ENCODE peak calls at places on chromosomes 2 and 18, in eight cellular contexts. One of them, this sample, is unnamed. For H3K9me3 and H3K4me1, the result is how much of the 10 kb centered on the place peaks cover.

GRCh38 chr2:150732064-150732463 is 244.6 kb upstream of the RND3 start:
- DNase-seq in HAP-1: no peak
- DNase-seq in IMR-90: peak
- DNase-seq in prostate gland: no peak
- DNase-seq in upper lobe of right lung: no peak
- DNase-seq in tibial nerve: no peak
- DNase-seq in HCT116: no peak
- DNase-seq in Caco-2: no peak
- DNase-seq in this sample: no peak

GRCh38 chr18:13629841-13630747 is 96.3 kb downstream of the FAM210A start:
- DNase-seq in HAP-1: peak
- DNase-seq in IMR-90: peak
- DNase-seq in prostate gland: peak
- DNase-seq in upper lobe of right lung: no peak
- DNase-seq in tibial nerve: peak
- DNase-seq in HCT116: peak
- DNase-seq in Caco-2: peak
- DNase-seq in this sample: no peak

GRCh38 chr2:166334800-166335199 is 40.9 kb downstream of the SCN9A start:
- DNase-seq in HAP-1: no peak
- DNase-seq in IMR-90: no peak
- DNase-seq in prostate gland: no peak
- DNase-seq in upper lobe of right lung: no peak
- DNase-seq in tibial nerve: no peak
- DNase-seq in HCT116: no peak
- DNase-seq in Caco-2: no peak
- DNase-seq in this sample: no peak

GRCh38 chr2:188984680-188985079 is 10.5 kb downstream of the COL3A1 start:
- DNase-seq in HAP-1: no peak
- DNase-seq in IMR-90: peak
- DNase-seq in prostate gland: no peak
- DNase-seq in upper lobe of right lung: no peak
- DNase-seq in tibial nerve: peak
- DNase-seq in HCT116: no peak
- DNase-seq in Caco-2: no peak
- DNase-seq in this sample: no peak

GRCh38 chr2:177639262-177639914 is 246.8 kb downstream of the AGPS start:
- DNase-seq in HAP-1: no peak
- DNase-seq in IMR-90: no peak
- DNase-seq in prostate gland: no peak
- DNase-seq in upper lobe of right lung: no peak
- DNase-seq in tibial nerve: no peak
- DNase-seq in HCT116: no peak
- DNase-seq in Caco-2: no peak
- DNase-seq in this sample: no peak

GRCh38 chr2:31129835-31130561 is 8.2 kb downstream of the GALNT14 start:
- DNase-seq in HAP-1: no peak
- DNase-seq in IMR-90: no peak
- DNase-seq in prostate gland: no peak
- DNase-seq in upper lobe of right lung: no peak
- DNase-seq in tibial nerve: no peak
- DNase-seq in HCT116: no peak
- DNase-seq in Caco-2: no peak
- DNase-seq in this sample: no peak

GRCh38 chr2:174778479-174778962 is 14.2 kb upstream of the CHRNA1 start:
- DNase-seq in HAP-1: no peak
- DNase-seq in IMR-90: peak
- DNase-seq in prostate gland: no peak
- DNase-seq in upper lobe of right lung: peak
- DNase-seq in tibial nerve: peak
- DNase-seq in HCT116: no peak
- DNase-seq in Caco-2: no peak
- DNase-seq in this sample: peak

GRCh38 chr2:27123302-27124150 is at the start of gene ABHD1:
- DNase-seq in HAP-1: peak
- DNase-seq in IMR-90: no peak
- DNase-seq in prostate gland: peak
- DNase-seq in upper lobe of right lung: peak
- DNase-seq in tibial nerve: peak
- DNase-seq in HCT116: no peak
- DNase-seq in Caco-2: peak
- DNase-seq in this sample: peak

GRCh38 chr2:223549215-223549614 is 52.9 kb downstream of the SCG2 start:
- DNase-seq in HAP-1: peak
- DNase-seq in IMR-90: peak
- DNase-seq in prostate gland: no peak
- DNase-seq in upper lobe of right lung: no peak
- DNase-seq in tibial nerve: no peak
- DNase-seq in HCT116: peak
- DNase-seq in Caco-2: no peak
- DNase-seq in this sample: no peak

GRCh38 chr2:182650704-182651103 is 65.4 kb upstream of the DNAJC10 start:
- DNase-seq in HAP-1: no peak
- DNase-seq in IMR-90: peak
- DNase-seq in prostate gland: no peak
- DNase-seq in upper lobe of right lung: no peak
- DNase-seq in tibial nerve: no peak
- DNase-seq in HCT116: peak
- DNase-seq in Caco-2: peak
- DNase-seq in this sample: no peak

GRCh38 chr2:235300368-235301201 is 193.3 kb upstream of the AGAP1 start:
- DNase-seq in HAP-1: no peak
- DNase-seq in IMR-90: peak
- DNase-seq in prostate gland: no peak
- DNase-seq in upper lobe of right lung: peak
- DNase-seq in tibial nerve: peak
- DNase-seq in HCT116: no peak
- DNase-seq in Caco-2: no peak
- DNase-seq in this sample: no peak

GRCh38 chr18:49447810-49448745 is 12.4 kb downstream of the DYM start:
- DNase-seq in HAP-1: peak
- DNase-seq in IMR-90: peak
- DNase-seq in prostate gland: peak
- DNase-seq in upper lobe of right lung: no peak
- DNase-seq in tibial nerve: no peak
- DNase-seq in HCT116: peak
- DNase-seq in Caco-2: peak
- DNase-seq in this sample: peak
- H3K9me3 ChIP-seq in HAP-1: under half
- H3K9me3 ChIP-seq in IMR-90: under half
- H3K9me3 ChIP-seq in prostate gland: under half
- H3K9me3 ChIP-seq in upper lobe of right lung: under half
- H3K9me3 ChIP-seq in tibial nerve: half or more
- H3K9me3 ChIP-seq in HCT116: under half
- H3K9me3 ChIP-seq in Caco-2: under half
- H3K9me3 ChIP-seq in this sample: under half

DNA sequence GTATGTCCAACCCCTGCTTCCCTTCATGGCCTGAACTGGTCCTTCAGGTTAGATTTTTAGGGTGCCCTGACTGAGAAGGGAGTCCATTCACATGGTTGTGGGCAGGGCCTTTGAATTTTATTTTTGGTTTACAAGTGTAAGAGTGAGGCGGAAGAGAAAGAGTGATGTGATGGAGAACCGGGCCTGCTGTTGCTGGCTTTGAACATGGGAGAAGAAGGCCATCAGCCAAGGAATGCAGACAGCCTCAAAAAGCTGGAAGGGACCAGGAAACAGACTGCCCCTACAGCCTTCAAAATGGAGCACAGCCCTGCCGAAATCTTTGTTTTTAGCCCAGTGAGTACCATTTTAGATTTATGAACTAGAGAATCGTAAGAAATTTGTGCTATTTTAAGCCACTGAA is 105.0 kb downstream of the CDK15 start:
- DNase-seq in HAP-1: no peak
- DNase-seq in IMR-90: no peak
- DNase-seq in prostate gland: no peak
- DNase-seq in upper lobe of right lung: no peak
- DNase-seq in tibial nerve: no peak
- DNase-seq in HCT116: no peak
- DNase-seq in Caco-2: no peak
- DNase-seq in this sample: no peak
- H3K4me1 ChIP-seq in HAP-1: under half
- H3K4me1 ChIP-seq in IMR-90: under half
- H3K4me1 ChIP-seq in prostate gland: under half
- H3K4me1 ChIP-seq in upper lobe of right lung: under half
- H3K4me1 ChIP-seq in tibial nerve: under half
- H3K4me1 ChIP-seq in HCT116: under half
- H3K4me1 ChIP-seq in Caco-2: half or more
- H3K4me1 ChIP-seq in this sample: under half

DNA sequence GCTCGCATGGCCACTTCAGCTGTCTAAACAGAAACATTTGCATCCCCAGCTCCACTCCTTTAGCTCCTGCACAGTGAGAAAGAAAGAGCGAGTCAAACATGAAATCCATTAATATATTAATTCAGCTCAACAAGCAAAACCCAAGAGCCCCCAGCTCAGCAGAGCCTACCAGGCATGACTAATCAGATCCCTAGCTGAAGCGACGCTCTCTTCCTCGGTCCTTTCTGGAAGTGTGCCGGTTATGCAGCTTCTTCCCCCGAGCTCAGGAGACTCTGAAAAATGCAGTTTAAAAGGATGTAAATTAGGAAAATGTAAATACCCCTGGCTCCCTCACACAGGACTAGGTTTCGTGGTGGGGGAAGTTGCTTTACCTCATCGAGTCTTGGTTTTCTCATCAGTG is 221.5 kb downstream of the ANKRD30B start:
- DNase-seq in HAP-1: no peak
- DNase-seq in IMR-90: no peak
- DNase-seq in prostate gland: no peak
- DNase-seq in upper lobe of right lung: no peak
- DNase-seq in tibial nerve: no peak
- DNase-seq in HCT116: no peak
- DNase-seq in Caco-2: no peak
- DNase-seq in this sample: no peak
- H3K9me3 ChIP-seq in HAP-1: under half
- H3K9me3 ChIP-seq in IMR-90: under half
- H3K9me3 ChIP-seq in prostate gland: under half
- H3K9me3 ChIP-seq in upper lobe of right lung: under half
- H3K9me3 ChIP-seq in tibial nerve: under half
- H3K9me3 ChIP-seq in HCT116: under half
- H3K9me3 ChIP-seq in Caco-2: under half
- H3K9me3 ChIP-seq in this sample: under half

GRCh38 chr18:59515147-59515546 is 156.1 kb upstream of the LMAN1 start:
- DNase-seq in HAP-1: no peak
- DNase-seq in IMR-90: no peak
- DNase-seq in prostate gland: no peak
- DNase-seq in upper lobe of right lung: no peak
- DNase-seq in tibial nerve: no peak
- DNase-seq in HCT116: no peak
- DNase-seq in Caco-2: no peak
- DNase-seq in this sample: no peak

GRCh38 chr18:59512025-59512710 is 153.1 kb upstream of the LMAN1 start:
- DNase-seq in HAP-1: no peak
- DNase-seq in IMR-90: no peak
- DNase-seq in prostate gland: no peak
- DNase-seq in upper lobe of right lung: no peak
- DNase-seq in tibial nerve: no peak
- DNase-seq in HCT116: no peak
- DNase-seq in Caco-2: no peak
- DNase-seq in this sample: no peak

GRCh38 chr18:59516356-59517155 is 157.5 kb upstream of the LMAN1 start:
- DNase-seq in HAP-1: no peak
- DNase-seq in IMR-90: peak
- DNase-seq in prostate gland: no peak
- DNase-seq in upper lobe of right lung: no peak
- DNase-seq in tibial nerve: peak
- DNase-seq in HCT116: no peak
- DNase-seq in Caco-2: peak
- DNase-seq in this sample: no peak

GRCh38 chr18:59517446-59518171 is 158.5 kb upstream of the LMAN1 start:
- DNase-seq in HAP-1: peak
- DNase-seq in IMR-90: peak
- DNase-seq in prostate gland: no peak
- DNase-seq in upper lobe of right lung: no peak
- DNase-seq in tibial nerve: no peak
- DNase-seq in HCT116: no peak
- DNase-seq in Caco-2: peak
- DNase-seq in this sample: no peak

GRCh38 chr18:59514193-59514592 is 155.1 kb upstream of the LMAN1 start:
- DNase-seq in HAP-1: no peak
- DNase-seq in IMR-90: peak
- DNase-seq in prostate gland: no peak
- DNase-seq in upper lobe of right lung: no peak
- DNase-seq in tibial nerve: peak
- DNase-seq in HCT116: no peak
- DNase-seq in Caco-2: no peak
- DNase-seq in this sample: no peak
- H3K4me1 ChIP-seq in HAP-1: under half
- H3K4me1 ChIP-seq in IMR-90: under half
- H3K4me1 ChIP-seq in prostate gland: under half
- H3K4me1 ChIP-seq in upper lobe of right lung: under half
- H3K4me1 ChIP-seq in tibial nerve: under half
- H3K4me1 ChIP-seq in HCT116: under half
- H3K4me1 ChIP-seq in Caco-2: under half
- H3K4me1 ChIP-seq in this sample: under half

DNA sequence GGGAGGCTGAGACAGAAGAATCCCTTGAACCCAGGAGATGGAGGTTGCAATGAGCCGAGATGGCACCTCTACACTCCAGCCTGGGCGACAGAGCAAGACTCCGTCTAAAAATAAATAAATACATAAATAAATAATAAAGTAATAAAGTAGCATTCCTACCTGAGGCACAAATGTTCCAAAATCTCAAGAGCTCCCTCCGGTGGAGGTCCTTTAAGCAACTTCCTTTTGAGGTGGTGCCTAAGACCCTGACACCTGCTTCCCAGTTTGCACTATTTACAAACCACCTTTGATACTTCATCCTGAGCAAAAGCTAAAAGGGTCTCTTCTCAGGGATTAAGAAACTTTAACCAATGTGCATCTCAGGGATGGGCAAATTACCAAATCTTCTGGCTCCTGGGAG is 505.1 kb downstream of the CNTNAP5 start:
- DNase-seq in HAP-1: no peak
- DNase-seq in IMR-90: no peak
- DNase-seq in prostate gland: no peak
- DNase-seq in upper lobe of right lung: no peak
- DNase-seq in tibial nerve: no peak
- DNase-seq in HCT116: no peak
- DNase-seq in Caco-2: no peak
- DNase-seq in this sample: no peak
- H3K9me3 ChIP-seq in HAP-1: under half
- H3K9me3 ChIP-seq in IMR-90: under half
- H3K9me3 ChIP-seq in prostate gland: under half
- H3K9me3 ChIP-seq in upper lobe of right lung: under half
- H3K9me3 ChIP-seq in tibial nerve: under half
- H3K9me3 ChIP-seq in HCT116: under half
- H3K9me3 ChIP-seq in Caco-2: under half
- H3K9me3 ChIP-seq in this sample: under half

GRCh38 chr2:70081221-70081620 is 6.1 kb upstream of the PCBP1 start:
- DNase-seq in HAP-1: no peak
- DNase-seq in IMR-90: no peak
- DNase-seq in prostate gland: no peak
- DNase-seq in upper lobe of right lung: no peak
- DNase-seq in tibial nerve: no peak
- DNase-seq in HCT116: no peak
- DNase-seq in Caco-2: no peak
- DNase-seq in this sample: no peak
- H3K4me1 ChIP-seq in HAP-1: under half
- H3K4me1 ChIP-seq in IMR-90: under half
- H3K4me1 ChIP-seq in prostate gland: under half
- H3K4me1 ChIP-seq in upper lobe of right lung: under half
- H3K4me1 ChIP-seq in tibial nerve: under half
- H3K4me1 ChIP-seq in HCT116: under half
- H3K4me1 ChIP-seq in Caco-2: under half
- H3K4me1 ChIP-seq in this sample: under half